ENCODE peak calls at places on chromosomes 16 and 17, in ten cellular contexts. U is PC-3, V is cardiac fibroblast, M is heart left ventricle, J is retinal pigment epithelial cell, X is upper lobe of right lung, D is mammary epithelial cell, C is left lung, G is brain microvascular endothelial cell, A is uterus. O is an unnamed sample.

GRCh38 chr17:47978324-47978723 is 7.4 kb downstream of the CDK5RAP3 start:
- DNase-seq in G (peak), X (no peak), U (peak), J (no peak), C (no peak), D (peak), M (peak), V (peak), A (peak), O (no peak)

GRCh38 chr16:81556715-81557284 is 112.2 kb downstream of the CMIP start:
- DNase-seq in U (no peak), J (no peak), G (no peak), A (peak), C (no peak), V (peak), D (no peak), M (no peak), X (no peak), O (no peak)

GRCh38 chr17:3012926-3013581 is 50.4 kb downstream of the OR1D5 start:
- DNase-seq in M (peak), X (peak), G (peak), J (no peak), C (peak), V (peak), U (peak), D (peak), A (peak), O (no peak)

GRCh38 chr16:57233944-57234706 is 10.9 kb upstream of the ARL2BP start:
- DNase-seq in M (no peak), C (no peak), X (no peak), G (no peak), D (no peak), A (no peak), V (no peak), J (no peak), U (no peak), O (no peak)

GRCh38 chr17:64066709-64067108 is 46.3 kb upstream of the ICAM2 start:
- DNase-seq in U (no peak), C (no peak), D (no peak), G (no peak), V (no peak), A (no peak), X (no peak), M (no peak), J (no peak), O (no peak)

GRCh38 chr16:1794221-1794871 is 841 bp upstream of the IGFALS start:
- DNase-seq in V (no peak), J (no peak), A (no peak), D (no peak), U (no peak), M (peak), G (no peak), C (peak), X (peak), O (no peak)

GRCh38 chr16:3652373-3653037 is 2.0 kb upstream of the DNASE1 start:
- DNase-seq in U (no peak), D (no peak), V (no peak), X (peak), A (no peak), J (no peak), C (peak), M (peak), G (no peak), O (no peak)

GRCh38 chr16:69382421-69382820 is 3.4 kb downstream of the TERF2 start:
- DNase-seq in M (no peak), V (no peak), A (no peak), X (no peak), C (no peak), U (no peak), G (no peak), J (no peak), D (no peak), O (no peak)

GRCh38 chr17:74008196-74008595 is 195.3 kb upstream of the RPL38 start:
- DNase-seq in U (peak), C (no peak), M (no peak), X (no peak), V (no peak), G (no peak), D (no peak), J (no peak), A (no peak), O (no peak)

GRCh38 chr17:31535581-31535981 is 144.1 kb downstream of the RAB11FIP4 start:
- DNase-seq in M (no peak), A (no peak), C (no peak), U (no peak), G (no peak), X (no peak), V (no peak), J (no peak), D (no peak), O (no peak)

GRCh38 chr17:31534223-31534888 is 142.9 kb downstream of the RAB11FIP4 start:
- DNase-seq in U (no peak), J (peak), M (no peak), A (no peak), D (peak), V (no peak), X (no peak), C (no peak), G (no peak), O (no peak)

GRCh38 chr17:31532526-31532925 is 141.1 kb downstream of the RAB11FIP4 start:
- DNase-seq in A (no peak), D (no peak), M (no peak), U (no peak), V (no peak), J (no peak), X (no peak), C (no peak), G (no peak), O (no peak)

GRCh38 chr17:31532161-31532515 is 140.7 kb downstream of the RAB11FIP4 start:
- DNase-seq in M (no peak), V (no peak), D (no peak), C (no peak), U (no peak), A (no peak), J (no peak), X (no peak), G (no peak), O (no peak)

GRCh38 chr17:31533546-31534155 is 142.2 kb downstream of the RAB11FIP4 start:
- DNase-seq in G (peak), J (no peak), X (no peak), C (no peak), A (no peak), D (peak), M (no peak), U (peak), V (peak), O (peak)
- TF ChIP-seq CTCF in G (peak), J (peak), X (peak), C (no peak), A (no peak), D (peak), M (no peak), U (peak), V (no peak), O (peak)

DNA sequence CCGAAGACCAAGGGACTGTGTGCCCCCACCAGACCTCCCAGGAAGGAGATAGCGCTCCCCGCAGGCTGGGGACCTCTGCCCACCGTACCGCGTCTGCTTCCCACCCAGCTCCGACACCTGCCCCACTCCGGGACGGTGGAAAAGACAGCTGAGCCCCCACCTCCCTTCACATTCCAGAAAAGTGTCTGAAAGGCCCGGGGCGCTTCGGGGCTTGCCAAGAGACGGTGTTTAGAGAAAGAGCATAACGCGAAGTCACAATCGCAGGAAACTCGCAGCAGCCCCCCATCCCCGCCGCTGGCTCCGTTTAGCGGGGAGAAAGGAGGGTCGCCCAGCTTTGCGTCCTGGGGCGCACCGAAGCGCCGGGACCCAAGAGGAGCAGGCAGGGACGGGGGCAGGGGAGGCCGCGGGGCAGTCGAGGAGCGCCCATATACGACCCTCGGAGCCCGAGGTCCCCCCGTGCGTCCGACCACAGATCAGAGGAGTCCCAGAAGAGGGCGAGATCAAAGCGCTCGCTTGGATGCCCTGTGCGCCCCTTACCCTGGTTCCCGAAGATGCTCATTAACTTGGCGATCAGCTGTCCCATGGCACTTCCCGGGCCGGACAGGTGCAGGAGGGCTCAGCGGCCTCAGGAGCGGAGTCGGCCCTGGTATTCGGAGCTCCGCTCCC is 650 bp downstream of the ARL5C start:
- DNase-seq in A (no peak), C (no peak), U (no peak), X (no peak), M (no peak), D (no peak), G (no peak), V (no peak), J (no peak), O (no peak)
- H3K4me3 ChIP-seq in A (peak), C (peak), U (no peak), X (peak), M (peak), D (no peak), G (peak), V (peak), J (peak), O (peak)

GRCh38 chr16:67179421-67180080 is 4.2 kb downstream of the MATCAP1 start:
- DNase-seq in D (no peak), J (no peak), G (no peak), V (no peak), M (no peak), X (no peak), C (no peak), U (no peak), A (no peak), O (no peak)
- TF ChIP-seq CTCF in D (no peak), J (peak), G (peak), V (no peak), M (no peak), X (no peak), C (no peak), U (peak), A (no peak), O (peak)

GRCh38 chr17:20174588-20175265 is 165.6 kb downstream of the SPECC1 start:
- DNase-seq in G (peak), M (no peak), D (no peak), U (peak), X (no peak), V (peak), C (no peak), J (peak), A (no peak), O (no peak)
- H3K4me3 ChIP-seq in G (peak), M (no peak), D (no peak), U (peak), X (no peak), V (no peak), C (no peak), J (no peak), A (no peak), O (no peak)

GRCh38 chr16:7026639-7027038 is 306.0 kb upstream of the RBFOX1 start:
- DNase-seq in M (no peak), U (no peak), J (no peak), D (no peak), C (no peak), G (no peak), V (no peak), X (no peak), A (no peak), O (no peak)
- TF ChIP-seq CTCF in M (no peak), U (no peak), J (no peak), D (no peak), C (no peak), G (no peak), V (no peak), X (no peak), A (no peak), O (no peak)

O was measured in AG04449.